ENCODE peak calls at places on chromosomes 16 and 17, in five cellular contexts. G is globus pallidus, L is NCI-H1105 treated with DMSO at 0.1 percent for 48 hours, I is AG09309, B is small intestine. E is an unnamed sample.

GRCh38 chr17:61399131-61400057 is at the start of gene TBX2:
- DNase-seq in G (no peak), L (peak; percentile 46), I (peak; percentile 83), B (no peak), E (peak; percentile 50)

GRCh38 chr16:66290431-66290830 is 76.1 kb upstream of the CDH5 start:
- DNase-seq in G (no peak), L (no peak), I (no peak), B (no peak), E (no peak)

GRCh38 chr16:20323591-20324117 is 3.7 kb downstream of the GP2 start:
- DNase-seq in G (no peak), L (peak; percentile 21), I (no peak), B (no peak), E (no peak)

GRCh38 chr16:75620326-75621169 is 2.5 kb downstream of the ADAT1 start:
- DNase-seq in G (no peak), L (no peak), I (no peak), B (no peak), E (no peak)

GRCh38 chr16:75244225-75244792 is 7.1 kb downstream of the BCAR1 start:
- DNase-seq in G (peak; percentile 58), L (no peak), I (no peak), B (no peak), E (no peak)

GRCh38 chr16:88716201-88716600 is 9.9 kb downstream of the CTU2 start:
- DNase-seq in G (no peak), L (no peak), I (no peak), B (no peak), E (no peak)

GRCh38 chr17:82662711-82663261 is 14.5 kb upstream of the WDR45B start:
- DNase-seq in G (no peak), L (no peak), I (no peak), B (no peak), E (no peak)

GRCh38 chr17:33053641-33054040 is 62.0 kb downstream of the SPACA3 start:
- DNase-seq in G (no peak), L (no peak), I (no peak), B (no peak), E (no peak)

GRCh38 chr16:69112285-69113129 is 7.1 kb downstream of the HAS3 start:
- DNase-seq in G (no peak), L (peak; percentile 12), I (no peak), B (peak; percentile 54), E (peak; percentile 39)

GRCh38 chr16:64364894-64365293 is 757.0 kb downstream of the CDH11 start:
- DNase-seq in G (no peak), L (no peak), I (no peak), B (no peak), E (no peak)

GRCh38 chr16:24689128-24689527 is 40.3 kb upstream of the TNRC6A start:
- DNase-seq in G (peak; percentile 43), L (peak; percentile 17), I (peak; percentile 34), B (peak; percentile 12), E (peak; percentile 90)

GRCh38 chr16:52435573-52435972 is 111.4 kb downstream of the TOX3 start:
- DNase-seq in G (peak; percentile 21), L (peak; percentile 99), I (no peak), B (no peak), E (peak; percentile 1)

GRCh38 chr17:36066365-36066945 is 2.4 kb downstream of the CCL18 start:
- DNase-seq in G (no peak), L (no peak), I (no peak), B (peak; percentile 30), E (no peak)

GRCh38 chr17:1555618-1556471 is 6.7 kb downstream of the PITPNA start:
- DNase-seq in G (peak; percentile 45), L (no peak), I (no peak), B (peak; percentile 60), E (no peak)

GRCh38 chr17:15920758-15921239 is 24.1 kb upstream of the ADORA2B start:
- DNase-seq in G (no peak), L (no peak), I (peak; percentile 96), B (no peak), E (no peak)

GRCh38 chr16:15415411-15416070 is 18.8 kb upstream of the BMERB1 start:
- DNase-seq in G (no peak), L (no peak), I (no peak), B (no peak), E (no peak)

GRCh38 chr17:5588584-5588983 is 4.3 kb upstream of the NLRP1 start:
- DNase-seq in G (no peak), L (no peak), I (no peak), B (no peak), E (no peak)

GRCh38 chr17:73532441-73532901 is 111.8 kb downstream of the SDK2 start:
- DNase-seq in G (no peak), L (peak; percentile 41), I (no peak), B (peak; percentile 32), E (peak; percentile 86)

GRCh38 chr16:68401871-68402747 is 46.2 kb downstream of the SMPD3 start:
- DNase-seq in G (no peak), L (no peak), I (peak; percentile 40), B (no peak), E (no peak)

GRCh38 chr17:47840742-47841487 is at the start of gene SCRN2:
- DNase-seq in G (peak; percentile 74), L (peak; percentile 84), I (no peak), B (peak; percentile 90), E (peak; percentile 90)

GRCh38 chr16:68022278-68022727 is 729 bp downstream of the DDX28 start:
- DNase-seq in G (no peak), L (no peak), I (no peak), B (no peak), E (no peak)

GRCh38 chr17:384622-385194 is 32.1 kb upstream of the RPH3AL start:
- DNase-seq in G (no peak), L (no peak), I (no peak), B (no peak), E (no peak)

GRCh38 chr16:54633943-54634362 is 296.7 kb upstream of the IRX5 start:
- DNase-seq in G (peak; percentile 41), L (peak; percentile 52), I (no peak), B (no peak), E (peak; percentile 1)

GRCh38 chr17:5000237-5000639 is 2.5 kb downstream of the KIF1C start:
- DNase-seq in G (no peak), L (no peak), I (no peak), B (no peak), E (no peak)

GRCh38 chr16:87682852-87683399 is 80.6 kb downstream of the JPH3 start:
- DNase-seq in G (no peak), L (no peak), I (no peak), B (no peak), E (no peak)

GRCh38 chr16:5016967-5017677 is 16.6 kb downstream of the NAGPA start:
- DNase-seq in G (no peak), L (no peak), I (no peak), B (no peak), E (no peak)

GRCh38 chr17:17433260-17433659 is 43.5 kb upstream of the MED9 start:
- DNase-seq in G (no peak), L (no peak), I (peak; percentile 75), B (no peak), E (no peak)

GRCh38 chr17:34252138-34252889 is 2.8 kb upstream of the CCL2 start:
- DNase-seq in G (peak; percentile 66), L (peak; percentile 19), I (peak; percentile 80), B (peak; percentile 12), E (peak; percentile 65)

GRCh38 chr17:72926171-72926570 is 166.3 kb downstream of the SLC39A11 start:
- DNase-seq in G (no peak), L (no peak), I (no peak), B (no peak), E (no peak)

GRCh38 chr16:75244844-75245758 is 6.3 kb downstream of the BCAR1 start:
- DNase-seq in G (peak; percentile 99), L (no peak), I (peak; percentile 86), B (peak; percentile 61), E (peak; percentile 96)

GRCh38 chr17:1485311-1485747 is 7.2 kb downstream of the MYO1C start:
- DNase-seq in G (no peak), L (no peak), I (no peak), B (no peak), E (no peak)

E was measured in G401.